ENCODE peak calls at places on chromosome 4, in six cellular contexts. H is activated CD4-positive, CD25-positive, alpha-beta regulatory T cell; D is CD8-positive, alpha-beta memory T cell; E is mucosa of descending colon; P is T-helper 17 cell; C is KG1. B is an unnamed sample.

GRCh38 chr4:82104578-82104977 is 269.2 kb downstream of the HNRNPD start:
- DNase-seq in H (no peak), D (no peak), E (no peak), P (no peak), C (no peak), B (no peak)

GRCh38 chr4:140497428-140497775 is 691 bp downstream of the MGAT4D start:
- DNase-seq in H (no peak), D (no peak), E (no peak), P (no peak), C (no peak), B (no peak)

GRCh38 chr4:74451214-74451661 is 6.3 kb downstream of the AREG start:
- DNase-seq in H (no peak), D (no peak), E (no peak), P (no peak), C (no peak), B (no peak)

GRCh38 chr4:98583265-98583664 is 75.1 kb downstream of the TSPAN5 start:
- DNase-seq in H (no peak), D (no peak), E (no peak), P (no peak), C (no peak), B (no peak)

GRCh38 chr4:56049428-56050212 is 100.9 kb downstream of the CEP135 start:
- DNase-seq in H (no peak), D (no peak), E (peak), P (no peak), C (peak), B (no peak)

GRCh38 chr4:80138556-80139538 is 58.5 kb upstream of the PRDM8 start:
- DNase-seq in H (peak), D (peak), E (no peak), P (peak), C (peak), B (no peak)

GRCh38 chr4:92163348-92163747 is 140.4 kb upstream of the GRID2 start:
- DNase-seq in H (no peak), D (no peak), E (no peak), P (no peak), C (no peak), B (no peak)

GRCh38 chr4:127809173-127809800 is 27.2 kb downstream of the HSPA4L start:
- DNase-seq in H (no peak), D (no peak), E (no peak), P (no peak), C (no peak), B (no peak)

GRCh38 chr4:53932784-53933183 is 131.6 kb downstream of the CHIC2 start:
- DNase-seq in H (no peak), D (no peak), E (no peak), P (no peak), C (no peak), B (no peak)

GRCh38 chr4:85806346-85806745 is 331.4 kb downstream of the ARHGAP24 start:
- DNase-seq in H (no peak), D (no peak), E (no peak), P (no peak), C (no peak), B (no peak)

GRCh38 chr4:1471443-1472147 is 65.4 kb upstream of the NKX1-1 start:
- DNase-seq in H (no peak), D (no peak), E (peak), P (no peak), C (no peak), B (no peak)

GRCh38 chr4:94722748-94723147 is 35.0 kb upstream of the BMPR1B start:
- DNase-seq in H (no peak), D (no peak), E (no peak), P (no peak), C (peak), B (no peak)

GRCh38 chr4:139278956-139279722 is 886 bp downstream of the MGARP start:
- DNase-seq in H (no peak), D (no peak), E (no peak), P (no peak), C (no peak), B (no peak)

GRCh38 chr4:3522326-3522640 is 9.9 kb downstream of the LRPAP1 start:
- DNase-seq in H (no peak), D (no peak), E (peak), P (peak), C (no peak), B (no peak)

GRCh38 chr4:102416765-102417164 is 71.5 kb upstream of the SLC39A8 start:
- DNase-seq in H (no peak), D (no peak), E (no peak), P (no peak), C (no peak), B (no peak)

GRCh38 chr4:37951465-37952352 is 8.5 kb upstream of the PTTG2 start:
- DNase-seq in H (no peak), D (no peak), E (no peak), P (no peak), C (peak), B (no peak)

GRCh38 chr4:37737456-37737855 is 51.3 kb upstream of the RELL1 start:
- DNase-seq in H (no peak), D (no peak), E (no peak), P (no peak), C (no peak), B (no peak)

GRCh38 chr4:99099311-99099710 is 10.7 kb upstream of the ADH5 start:
- DNase-seq in H (no peak), D (no peak), E (no peak), P (no peak), C (no peak), B (no peak)

GRCh38 chr4:48944252-48944651 is 37.7 kb upstream of the OCIAD2 start:
- DNase-seq in H (no peak), D (no peak), E (peak), P (no peak), C (no peak), B (no peak)

GRCh38 chr4:184355111-184355604 is 119.2 kb downstream of the IRF2 start:
- DNase-seq in H (no peak), D (no peak), E (no peak), P (no peak), C (peak), B (peak)

GRCh38 chr4:130636486-130636885 is 1540.5 kb downstream of the C4orf33 start:
- DNase-seq in H (no peak), D (no peak), E (no peak), P (no peak), C (no peak), B (no peak)

GRCh38 chr4:60116592-60116991 is 1083.5 kb upstream of the ADGRL3 start:
- DNase-seq in H (no peak), D (no peak), E (no peak), P (no peak), C (no peak), B (no peak)